ENCODE peak calls at places on chromosomes 1 and 21, in five cellular contexts. B is K562, F is H1, J is HCT116, Y is GM12878. H is an unnamed sample.
A peak's percentile ranks its signal among the peaks of the same experiment; 100 is the strongest.

GRCh38 chr1:61081135-61081636 is 1.2 kb upstream of the NFIA start:
- DNase-seq in B (no peak), F (no peak), J (no peak), Y (no peak), H (no peak)

GRCh38 chr1:12594966-12595838 is 22.8 kb downstream of the DHRS3 start:
- DNase-seq in B (no peak), F (peak; percentile 82), J (no peak), Y (no peak), H (no peak)

GRCh38 chr1:59543211-59543668 is 246.3 kb downstream of the FGGY start:
- DNase-seq in B (no peak), F (no peak), J (no peak), Y (no peak), H (no peak)

GRCh38 chr1:151898519-151898991 is 10.8 kb downstream of the THEM4 start:
- DNase-seq in B (no peak), F (no peak), J (no peak), Y (no peak), H (no peak)

GRCh38 chr1:3342960-3343359 is 111.5 kb upstream of the ARHGEF16 start:
- DNase-seq in B (no peak), F (no peak), J (no peak), Y (no peak), H (no peak)

GRCh38 chr1:36321119-36321951 is 2.1 kb downstream of the EVA1B start:
- DNase-seq in B (peak; percentile 94), F (peak; percentile 91), J (peak; percentile 77), Y (no peak), H (peak; percentile 79)

GRCh38 chr1:183450086-183450485 is 22.2 kb upstream of the SMG7 start:
- DNase-seq in B (no peak), F (no peak), J (no peak), Y (no peak), H (no peak)

GRCh38 chr1:12047120-12047876 is 15.8 kb upstream of the TNFRSF8 start:
- DNase-seq in B (no peak), F (no peak), J (no peak), Y (peak; percentile 94), H (no peak)

GRCh38 chr21:27562303-27562702 is 595.4 kb upstream of the ADAMTS5 start:
- DNase-seq in B (no peak), F (no peak), J (no peak), Y (no peak), H (no peak)

GRCh38 chr21:38668501-38668900 is 137.2 kb upstream of the ETS2 start:
- DNase-seq in B (no peak), F (no peak), J (no peak), Y (no peak), H (no peak)

GRCh38 chr1:158003409-158003805 is 10.0 kb downstream of the KIRREL1 start:
- DNase-seq in B (no peak), F (no peak), J (no peak), Y (no peak), H (no peak)

DNA sequence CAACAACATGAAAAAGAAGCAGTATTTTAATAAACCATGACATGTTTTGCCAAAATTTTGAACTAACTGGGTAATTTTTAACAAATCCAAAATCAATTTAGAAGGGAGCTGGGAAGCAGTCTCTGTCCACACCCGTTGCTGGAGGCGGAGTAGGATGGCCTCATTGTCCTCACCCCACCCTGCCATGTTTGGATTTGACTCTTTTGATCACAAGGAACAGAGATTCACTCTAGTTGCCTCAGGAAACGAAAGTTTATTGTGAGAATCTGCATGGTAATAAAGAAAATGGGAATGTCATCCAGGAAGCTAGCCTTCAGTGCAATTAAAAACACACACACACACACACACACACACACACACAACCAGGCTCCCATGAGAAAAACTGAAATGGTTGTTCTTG is 145.4 kb downstream of the SLC30A10 start:
- DNase-seq in B (no peak), F (no peak), J (no peak), Y (no peak), H (no peak)
- TF ChIP-seq ZNF274 in B (no peak), F (no peak), J (no peak), Y (no peak), H (no peak)

GRCh38 chr21:36707763-36708511 is 9.0 kb downstream of the SIM2 start:
- DNase-seq in B (no peak), F (peak; percentile 70), J (no peak), Y (no peak), H (no peak)

GRCh38 chr21:36708512-36709029 is 9.7 kb downstream of the SIM2 start:
- DNase-seq in B (no peak), F (no peak), J (no peak), Y (no peak), H (no peak)

GRCh38 chr21:36709030-36709867 is 10.3 kb downstream of the SIM2 start:
- DNase-seq in B (no peak), F (peak; percentile 69), J (no peak), Y (no peak), H (no peak)

GRCh38 chr21:36710729-36711048 is 11.8 kb downstream of the SIM2 start:
- DNase-seq in B (no peak), F (peak; percentile 60), J (no peak), Y (no peak), H (no peak)

GRCh38 chr21:36709868-36710728 is 11.2 kb downstream of the SIM2 start:
- DNase-seq in B (no peak), F (peak; percentile 66), J (no peak), Y (no peak), H (no peak)
- H3K4me3 ChIP-seq in B (no peak overlapping the region), F (peak overlapping the region; percentile 30), J (no peak overlapping the region), Y (no peak overlapping the region), H (peak overlapping the region; percentile 29)

GRCh38 chr1:203063287-203063686 is 22.5 kb downstream of the MYOG start:
- DNase-seq in B (no peak), F (no peak), J (no peak), Y (no peak), H (no peak)

GRCh38 chr1:203058674-203058931 is 27.2 kb downstream of the MYOG start:
- DNase-seq in B (no peak), F (no peak), J (no peak), Y (no peak), H (no peak)

GRCh38 chr1:203059485-203059884 is 26.3 kb downstream of the MYOG start:
- DNase-seq in B (no peak), F (no peak), J (no peak), Y (no peak), H (no peak)

GRCh38 chr1:203057831-203058673 is 27.8 kb downstream of the MYOG start:
- DNase-seq in B (no peak), F (no peak), J (no peak), Y (no peak), H (no peak)

DNA sequence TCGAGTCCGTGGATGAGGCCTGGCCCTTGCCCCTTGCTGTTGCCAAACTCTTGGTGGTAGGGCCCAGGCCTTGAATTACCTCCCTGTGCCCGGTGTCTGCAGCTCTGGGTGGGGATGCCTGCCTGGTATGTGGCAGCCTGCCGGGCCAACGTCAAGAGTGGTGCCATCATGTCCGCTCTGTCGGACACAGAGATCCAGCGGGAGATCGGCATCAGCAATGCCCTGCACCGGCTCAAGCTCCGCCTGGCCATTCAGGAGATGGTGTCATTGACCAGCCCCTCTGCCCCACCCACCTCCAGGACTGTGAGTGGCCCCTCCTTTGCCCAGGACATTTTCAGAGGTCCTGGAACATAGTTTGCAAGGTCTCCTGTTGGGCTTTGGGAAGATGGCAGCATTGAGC is 25.7 kb downstream of the MYOG start:
- DNase-seq in B (no peak), F (no peak), J (no peak), Y (no peak), H (no peak)
- H3K4me1 ChIP-seq in B (peaks cover 5% of the 10 kb centered on the region), F (peaks cover 2% of the 10 kb centered on the region), J (no peaks in the 10 kb centered on the region), Y (no peaks in the 10 kb centered on the region), H (peaks cover 25% of the 10 kb centered on the region)

GRCh38 chr1:234869182-234870019 is 259.2 kb downstream of the TOMM20 start:
- DNase-seq in B (peak; percentile 58), F (no peak), J (no peak), Y (no peak), H (no peak)
- TF ChIP-seq ZNF274 in B (no peak), F (no peak), J (no peak), Y (no peak), H (no peak)

GRCh38 chr1:220990417-220991337 is 111.4 kb downstream of the HLX start:
- DNase-seq in B (peak; percentile 27), F (no peak), J (peak; percentile 12), Y (no peak), H (no peak)

GRCh38 chr1:220994671-220995070 is 115.4 kb downstream of the HLX start:
- DNase-seq in B (no peak), F (no peak), J (no peak), Y (no peak), H (no peak)

GRCh38 chr1:220991506-220991905 is 112.3 kb downstream of the HLX start:
- DNase-seq in B (no peak), F (no peak), J (no peak), Y (no peak), H (no peak)

GRCh38 chr1:220991959-220992704 is 112.9 kb downstream of the HLX start:
- DNase-seq in B (no peak), F (no peak), J (no peak), Y (no peak), H (no peak)

GRCh38 chr1:220992705-220993052 is 113.4 kb downstream of the HLX start:
- DNase-seq in B (no peak), F (no peak), J (no peak), Y (no peak), H (no peak)
- H3K4me3 ChIP-seq in B (no peak overlapping the region), F (no peak overlapping the region), J (no peak overlapping the region), Y (no peak overlapping the region), H (no peak overlapping the region)

H was measured in NT2/D1.